ENCODE peak calls at places on chromosomes 12 and 14, in seven cellular contexts. One of them, this sample, is unnamed. For H3K4me1, the result is how much of the 10 kb centered on the place peaks cover.

GRCh38 chr14:85276829-85277228 is 253.1 kb upstream of the FLRT2 start:
- DNase-seq in DND-41: no peak
- DNase-seq in fibroblast of lung: no peak
- DNase-seq in Panc1: no peak
- DNase-seq in tibial nerve: no peak
- DNase-seq in A673: no peak
- DNase-seq in tibial artery: no peak
- DNase-seq in this sample: no peak

GRCh38 chr12:112183141-112183581 is 57.8 kb downstream of the TRAFD1 start:
- DNase-seq in DND-41: no peak
- DNase-seq in fibroblast of lung: peak
- DNase-seq in Panc1: no peak
- DNase-seq in tibial nerve: no peak
- DNase-seq in A673: no peak
- DNase-seq in tibial artery: no peak
- DNase-seq in this sample: no peak

GRCh38 chr12:23906329-23906728 is 43.1 kb downstream of the SOX5 start:
- DNase-seq in DND-41: no peak
- DNase-seq in fibroblast of lung: peak
- DNase-seq in Panc1: no peak
- DNase-seq in tibial nerve: peak
- DNase-seq in A673: peak
- DNase-seq in tibial artery: no peak
- DNase-seq in this sample: no peak

GRCh38 chr12:54417712-54418440 is 1.2 kb downstream of the ITGA5 start:
- DNase-seq in DND-41: peak
- DNase-seq in fibroblast of lung: peak
- DNase-seq in Panc1: no peak
- DNase-seq in tibial nerve: no peak
- DNase-seq in A673: no peak
- DNase-seq in tibial artery: peak
- DNase-seq in this sample: peak

GRCh38 chr12:59708059-59708458 is 112.2 kb downstream of the SLC16A7 start:
- DNase-seq in DND-41: no peak
- DNase-seq in fibroblast of lung: peak
- DNase-seq in Panc1: no peak
- DNase-seq in tibial nerve: no peak
- DNase-seq in A673: no peak
- DNase-seq in tibial artery: no peak
- DNase-seq in this sample: no peak

GRCh38 chr12:124608451-124608870 is 41.0 kb upstream of the NCOR2 start:
- DNase-seq in DND-41: no peak
- DNase-seq in fibroblast of lung: peak
- DNase-seq in Panc1: no peak
- DNase-seq in tibial nerve: no peak
- DNase-seq in A673: no peak
- DNase-seq in tibial artery: no peak
- DNase-seq in this sample: no peak

GRCh38 chr14:24837280-24838046 is 203.5 kb upstream of the GZMB start:
- DNase-seq in DND-41: no peak
- DNase-seq in fibroblast of lung: peak
- DNase-seq in Panc1: no peak
- DNase-seq in tibial nerve: no peak
- DNase-seq in A673: no peak
- DNase-seq in tibial artery: no peak
- DNase-seq in this sample: no peak

GRCh38 chr12:83793616-83794015 is 1106.9 kb downstream of the TMTC2 start:
- DNase-seq in DND-41: no peak
- DNase-seq in fibroblast of lung: no peak
- DNase-seq in Panc1: no peak
- DNase-seq in tibial nerve: no peak
- DNase-seq in A673: no peak
- DNase-seq in tibial artery: no peak
- DNase-seq in this sample: no peak

GRCh38 chr12:66662729-66663128 is 16.1 kb downstream of the GRIP1 start:
- DNase-seq in DND-41: no peak
- DNase-seq in fibroblast of lung: peak
- DNase-seq in Panc1: no peak
- DNase-seq in tibial nerve: no peak
- DNase-seq in A673: no peak
- DNase-seq in tibial artery: no peak
- DNase-seq in this sample: no peak

GRCh38 chr12:13228579-13228978 is 32.1 kb downstream of the EMP1 start:
- DNase-seq in DND-41: no peak
- DNase-seq in fibroblast of lung: no peak
- DNase-seq in Panc1: no peak
- DNase-seq in tibial nerve: no peak
- DNase-seq in A673: no peak
- DNase-seq in tibial artery: no peak
- DNase-seq in this sample: no peak

GRCh38 chr14:37262649-37263048 is 64.9 kb downstream of the MIPOL1 start:
- DNase-seq in DND-41: no peak
- DNase-seq in fibroblast of lung: no peak
- DNase-seq in Panc1: no peak
- DNase-seq in tibial nerve: no peak
- DNase-seq in A673: no peak
- DNase-seq in tibial artery: no peak
- DNase-seq in this sample: no peak

GRCh38 chr14:88872976-88873375 is 48.5 kb downstream of the TTC8 start:
- DNase-seq in DND-41: no peak
- DNase-seq in fibroblast of lung: no peak
- DNase-seq in Panc1: no peak
- DNase-seq in tibial nerve: no peak
- DNase-seq in A673: no peak
- DNase-seq in tibial artery: no peak
- DNase-seq in this sample: no peak

GRCh38 chr14:91041450-91041849 is 19.0 kb downstream of the RPS6KA5 start:
- DNase-seq in DND-41: no peak
- DNase-seq in fibroblast of lung: no peak
- DNase-seq in Panc1: no peak
- DNase-seq in tibial nerve: no peak
- DNase-seq in A673: no peak
- DNase-seq in tibial artery: no peak
- DNase-seq in this sample: no peak

GRCh38 chr14:59511916-59512530 is 27.7 kb downstream of the JKAMP start:
- DNase-seq in DND-41: peak
- DNase-seq in fibroblast of lung: no peak
- DNase-seq in Panc1: no peak
- DNase-seq in tibial nerve: no peak
- DNase-seq in A673: peak
- DNase-seq in tibial artery: no peak
- DNase-seq in this sample: no peak

GRCh38 chr14:69876848-69877306 is 2.3 kb upstream of the SMOC1 start:
- DNase-seq in DND-41: no peak
- DNase-seq in fibroblast of lung: no peak
- DNase-seq in Panc1: no peak
- DNase-seq in tibial nerve: no peak
- DNase-seq in A673: no peak
- DNase-seq in tibial artery: no peak
- DNase-seq in this sample: no peak

GRCh38 chr12:45587877-45588530 is 141.5 kb upstream of the ARID2 start:
- DNase-seq in DND-41: no peak
- DNase-seq in fibroblast of lung: no peak
- DNase-seq in Panc1: no peak
- DNase-seq in tibial nerve: no peak
- DNase-seq in A673: no peak
- DNase-seq in tibial artery: no peak
- DNase-seq in this sample: no peak

GRCh38 chr12:58521152-58521551 is 399.2 kb downstream of the LRIG3 start:
- DNase-seq in DND-41: no peak
- DNase-seq in fibroblast of lung: no peak
- DNase-seq in Panc1: no peak
- DNase-seq in tibial nerve: no peak
- DNase-seq in A673: no peak
- DNase-seq in tibial artery: no peak
- DNase-seq in this sample: no peak

GRCh38 chr14:76919431-76919810 is 93.2 kb downstream of the LRRC74A start:
- DNase-seq in DND-41: no peak
- DNase-seq in fibroblast of lung: peak
- DNase-seq in Panc1: no peak
- DNase-seq in tibial nerve: no peak
- DNase-seq in A673: no peak
- DNase-seq in tibial artery: no peak
- DNase-seq in this sample: no peak

GRCh38 chr14:76918751-76919421 is 92.7 kb downstream of the LRRC74A start:
- DNase-seq in DND-41: peak
- DNase-seq in fibroblast of lung: peak
- DNase-seq in Panc1: peak
- DNase-seq in tibial nerve: peak
- DNase-seq in A673: peak
- DNase-seq in tibial artery: peak
- DNase-seq in this sample: peak

GRCh38 chr14:76919811-76920571 is 93.8 kb downstream of the LRRC74A start:
- DNase-seq in DND-41: peak
- DNase-seq in fibroblast of lung: peak
- DNase-seq in Panc1: no peak
- DNase-seq in tibial nerve: no peak
- DNase-seq in A673: peak
- DNase-seq in tibial artery: peak
- DNase-seq in this sample: peak

GRCh38 chr14:76922092-76922491 is 95.9 kb downstream of the LRRC74A start:
- DNase-seq in DND-41: no peak
- DNase-seq in fibroblast of lung: no peak
- DNase-seq in Panc1: no peak
- DNase-seq in tibial nerve: no peak
- DNase-seq in A673: no peak
- DNase-seq in tibial artery: no peak
- DNase-seq in this sample: no peak

GRCh38 chr14:76920572-76921175 is 94.5 kb downstream of the LRRC74A start:
- DNase-seq in DND-41: peak
- DNase-seq in fibroblast of lung: peak
- DNase-seq in Panc1: no peak
- DNase-seq in tibial nerve: no peak
- DNase-seq in A673: peak
- DNase-seq in tibial artery: no peak
- DNase-seq in this sample: no peak
- H3K4me1 ChIP-seq in DND-41: half or more
- H3K4me1 ChIP-seq in fibroblast of lung: under half
- H3K4me1 ChIP-seq in Panc1: half or more
- H3K4me1 ChIP-seq in tibial nerve: half or more
- H3K4me1 ChIP-seq in A673: half or more
- H3K4me1 ChIP-seq in tibial artery: under half
- H3K4me1 ChIP-seq in this sample: under half

DNA sequence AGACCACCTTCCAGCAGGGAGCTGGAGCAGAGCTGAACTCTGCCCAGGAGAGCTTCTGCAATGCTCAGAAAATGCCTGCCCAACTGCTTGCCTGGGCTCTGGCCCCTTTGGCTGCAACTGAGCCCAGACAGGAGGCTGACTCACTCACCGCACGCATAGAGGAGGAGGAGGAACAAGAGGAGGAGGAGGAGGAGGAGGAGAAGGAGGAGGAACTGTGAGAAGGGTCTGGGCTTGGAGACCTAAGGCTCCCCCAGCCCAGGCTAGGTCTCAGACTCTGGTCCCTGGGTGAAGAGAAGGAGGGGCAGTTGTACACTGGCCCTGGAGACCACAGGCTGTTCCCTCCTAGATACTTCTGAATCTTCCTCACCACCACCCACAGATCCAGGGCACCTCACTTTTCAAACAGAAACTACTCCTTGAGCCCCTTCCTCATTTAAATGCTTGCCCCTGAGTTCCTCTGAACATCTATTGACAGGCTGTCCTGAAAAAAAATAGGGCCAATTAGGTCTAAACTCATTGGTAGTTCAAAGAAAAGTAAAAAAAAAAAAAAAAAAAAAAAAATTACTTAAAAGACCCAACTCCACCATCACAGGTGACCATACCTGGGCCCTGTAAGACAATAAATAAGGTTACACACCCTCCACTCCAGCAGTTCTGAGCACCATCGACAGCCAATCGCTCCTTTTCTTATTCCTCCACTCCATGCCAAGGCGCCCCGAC is 707 bp downstream of the VDR start:
- DNase-seq in DND-41: no peak
- DNase-seq in fibroblast of lung: peak
- DNase-seq in Panc1: no peak
- DNase-seq in tibial nerve: no peak
- DNase-seq in A673: peak
- DNase-seq in tibial artery: peak
- DNase-seq in this sample: peak
- H3K4me1 ChIP-seq in DND-41: under half
- H3K4me1 ChIP-seq in fibroblast of lung: under half
- H3K4me1 ChIP-seq in Panc1: under half
- H3K4me1 ChIP-seq in tibial nerve: under half
- H3K4me1 ChIP-seq in A673: under half
- H3K4me1 ChIP-seq in tibial artery: half or more
- H3K4me1 ChIP-seq in this sample: half or more

GRCh38 chr14:99194136-99194535 is 77.9 kb downstream of the BCL11B start:
- DNase-seq in DND-41: no peak
- DNase-seq in fibroblast of lung: no peak
- DNase-seq in Panc1: no peak
- DNase-seq in tibial nerve: no peak
- DNase-seq in A673: no peak
- DNase-seq in tibial artery: no peak
- DNase-seq in this sample: no peak

GRCh38 chr14:99194736-99195135 is 77.3 kb downstream of the BCL11B start:
- DNase-seq in DND-41: no peak
- DNase-seq in fibroblast of lung: no peak
- DNase-seq in Panc1: no peak
- DNase-seq in tibial nerve: no peak
- DNase-seq in A673: no peak
- DNase-seq in tibial artery: no peak
- DNase-seq in this sample: no peak

GRCh38 chr14:99192823-99193222 is 79.2 kb downstream of the BCL11B start:
- DNase-seq in DND-41: no peak
- DNase-seq in fibroblast of lung: no peak
- DNase-seq in Panc1: no peak
- DNase-seq in tibial nerve: no peak
- DNase-seq in A673: no peak
- DNase-seq in tibial artery: no peak
- DNase-seq in this sample: no peak

GRCh38 chr14:99196310-99196650 is 75.7 kb downstream of the BCL11B start:
- DNase-seq in DND-41: no peak
- DNase-seq in fibroblast of lung: no peak
- DNase-seq in Panc1: no peak
- DNase-seq in tibial nerve: no peak
- DNase-seq in A673: no peak
- DNase-seq in tibial artery: no peak
- DNase-seq in this sample: no peak

GRCh38 chr14:99195602-99196309 is 76.2 kb downstream of the BCL11B start:
- DNase-seq in DND-41: no peak
- DNase-seq in fibroblast of lung: peak
- DNase-seq in Panc1: no peak
- DNase-seq in tibial nerve: no peak
- DNase-seq in A673: peak
- DNase-seq in tibial artery: no peak
- DNase-seq in this sample: peak
- H3K4me1 ChIP-seq in DND-41: under half
- H3K4me1 ChIP-seq in fibroblast of lung: under half
- H3K4me1 ChIP-seq in Panc1: under half
- H3K4me1 ChIP-seq in tibial nerve: under half
- H3K4me1 ChIP-seq in A673: half or more
- H3K4me1 ChIP-seq in tibial artery: under half
- H3K4me1 ChIP-seq in this sample: under half

DNA sequence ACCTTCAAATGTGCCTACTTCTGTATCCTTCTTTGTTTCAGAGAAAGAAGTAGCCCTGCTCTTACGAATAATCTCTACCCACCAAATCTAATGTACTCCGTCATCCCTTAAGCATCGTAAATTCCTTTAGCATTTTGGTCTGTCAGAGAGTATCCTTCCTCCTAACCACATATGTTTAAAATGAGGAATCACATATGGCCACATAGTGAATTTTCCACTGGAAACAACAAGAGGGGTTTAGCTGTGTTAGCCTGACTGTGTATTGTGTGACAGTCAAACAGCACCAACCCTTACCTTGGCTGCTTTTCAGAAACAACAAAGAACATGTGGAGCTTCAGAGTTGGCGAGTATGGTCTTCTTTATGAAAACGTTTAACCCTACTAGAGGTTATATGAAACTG is 5.5 kb downstream of the LUM start:
- DNase-seq in DND-41: no peak
- DNase-seq in fibroblast of lung: peak
- DNase-seq in Panc1: no peak
- DNase-seq in tibial nerve: no peak
- DNase-seq in A673: no peak
- DNase-seq in tibial artery: no peak
- DNase-seq in this sample: no peak
- H3K4me1 ChIP-seq in DND-41: under half
- H3K4me1 ChIP-seq in fibroblast of lung: under half
- H3K4me1 ChIP-seq in Panc1: under half
- H3K4me1 ChIP-seq in tibial nerve: under half
- H3K4me1 ChIP-seq in A673: under half
- H3K4me1 ChIP-seq in tibial artery: under half
- H3K4me1 ChIP-seq in this sample: under half

This sample was measured in left lung.